ENCODE peak calls at places on chromosomes 13 and 19, in five cellular contexts. One of them, this sample, is unnamed.
A peak's percentile ranks its signal among the peaks of the same experiment; 100 is the strongest.

GRCh38 chr19:56978023-56978565 is 137.6 kb upstream of the PEG3 start:
- DNase-seq in breast epithelium: no peak
- DNase-seq in mucosa of descending colon: no peak
- DNase-seq in PC-3: no peak
- DNase-seq in ovary: peak; percentile 73
- DNase-seq in this sample: no peak

GRCh38 chr19:14237011-14237941 is 31.3 kb upstream of the ADGRL1 start:
- DNase-seq in breast epithelium: no peak
- DNase-seq in mucosa of descending colon: no peak
- DNase-seq in PC-3: no peak
- DNase-seq in ovary: no peak
- DNase-seq in this sample: no peak

GRCh38 chr13:100519626-100520025 is 69.0 kb downstream of the GGACT start:
- DNase-seq in breast epithelium: no peak
- DNase-seq in mucosa of descending colon: no peak
- DNase-seq in PC-3: no peak
- DNase-seq in ovary: no peak
- DNase-seq in this sample: no peak

GRCh38 chr13:96991072-96991471 is 3.2 kb downstream of the OXGR1 start:
- DNase-seq in breast epithelium: no peak
- DNase-seq in mucosa of descending colon: no peak
- DNase-seq in PC-3: no peak
- DNase-seq in ovary: no peak
- DNase-seq in this sample: no peak

GRCh38 chr19:2296141-2296540 is 11.8 kb downstream of the LINGO3 start:
- DNase-seq in breast epithelium: no peak
- DNase-seq in mucosa of descending colon: no peak
- DNase-seq in PC-3: no peak
- DNase-seq in ovary: no peak
- DNase-seq in this sample: no peak

GRCh38 chr13:40665754-40666057 is 735 bp downstream of the FOXO1 start:
- DNase-seq in breast epithelium: no peak
- DNase-seq in mucosa of descending colon: no peak
- DNase-seq in PC-3: peak; percentile 13
- DNase-seq in ovary: no peak
- DNase-seq in this sample: no peak

GRCh38 chr13:84528408-84529055 is 646.3 kb upstream of the SLITRK1 start:
- DNase-seq in breast epithelium: no peak
- DNase-seq in mucosa of descending colon: no peak
- DNase-seq in PC-3: no peak
- DNase-seq in ovary: no peak
- DNase-seq in this sample: no peak

GRCh38 chr13:81058916-81059290 is 718.0 kb upstream of the SPRY2 start:
- DNase-seq in breast epithelium: no peak
- DNase-seq in mucosa of descending colon: no peak
- DNase-seq in PC-3: peak; percentile 49
- DNase-seq in ovary: no peak
- DNase-seq in this sample: no peak

GRCh38 chr19:16527971-16528521 is 14.2 kb downstream of the CHERP start:
- DNase-seq in breast epithelium: no peak
- DNase-seq in mucosa of descending colon: no peak
- DNase-seq in PC-3: peak; percentile 25
- DNase-seq in ovary: no peak
- DNase-seq in this sample: no peak

GRCh38 chr13:45341799-45342584 is 1.0 kb upstream of the TPT1 start:
- DNase-seq in breast epithelium: no peak
- DNase-seq in mucosa of descending colon: peak; percentile 68
- DNase-seq in PC-3: peak; percentile 28
- DNase-seq in ovary: no peak
- DNase-seq in this sample: peak; percentile 76

GRCh38 chr13:32309812-32310706 is 5.1 kb downstream of the ZAR1L start:
- DNase-seq in breast epithelium: no peak
- DNase-seq in mucosa of descending colon: no peak
- DNase-seq in PC-3: peak; percentile 65
- DNase-seq in ovary: no peak
- DNase-seq in this sample: no peak

GRCh38 chr13:102726430-102726829 is 31.6 kb upstream of the METTL21C start:
- DNase-seq in breast epithelium: no peak
- DNase-seq in mucosa of descending colon: no peak
- DNase-seq in PC-3: peak; percentile 47
- DNase-seq in ovary: no peak
- DNase-seq in this sample: no peak

GRCh38 chr13:102825921-102826706 is 19.7 kb upstream of the ERCC5 start:
- DNase-seq in breast epithelium: no peak
- DNase-seq in mucosa of descending colon: no peak
- DNase-seq in PC-3: peak; percentile 79
- DNase-seq in ovary: no peak
- DNase-seq in this sample: no peak

GRCh38 chr13:73187106-73187505 is 128.3 kb downstream of the KLF5 start:
- DNase-seq in breast epithelium: no peak
- DNase-seq in mucosa of descending colon: no peak
- DNase-seq in PC-3: no peak
- DNase-seq in ovary: no peak
- DNase-seq in this sample: no peak

GRCh38 chr13:46339035-46339666 is 47.9 kb downstream of the RUBCNL start:
- DNase-seq in breast epithelium: no peak
- DNase-seq in mucosa of descending colon: no peak
- DNase-seq in PC-3: peak; percentile 89
- DNase-seq in ovary: no peak
- DNase-seq in this sample: no peak

GRCh38 chr19:4019578-4019977 is 12.0 kb downstream of the PIAS4 start:
- DNase-seq in breast epithelium: no peak
- DNase-seq in mucosa of descending colon: no peak
- DNase-seq in PC-3: no peak
- DNase-seq in ovary: peak; percentile 23
- DNase-seq in this sample: peak; percentile 80

GRCh38 chr13:46961719-46962118 is 64.9 kb upstream of the HTR2A start:
- DNase-seq in breast epithelium: no peak
- DNase-seq in mucosa of descending colon: no peak
- DNase-seq in PC-3: peak; percentile 79
- DNase-seq in ovary: no peak
- DNase-seq in this sample: no peak

GRCh38 chr19:37903096-37903495 is 3.3 kb downstream of the WDR87 start:
- DNase-seq in breast epithelium: no peak
- DNase-seq in mucosa of descending colon: no peak
- DNase-seq in PC-3: no peak
- DNase-seq in ovary: no peak
- DNase-seq in this sample: peak; percentile 30

GRCh38 chr19:37907735-37908066 is 693 bp downstream of the SIPA1L3 start:
- DNase-seq in breast epithelium: no peak
- DNase-seq in mucosa of descending colon: no peak
- DNase-seq in PC-3: no peak
- DNase-seq in ovary: no peak
- DNase-seq in this sample: no peak

GRCh38 chr19:37906868-37907734 is at the start of gene SIPA1L3:
- DNase-seq in breast epithelium: peak; percentile 96
- DNase-seq in mucosa of descending colon: peak; percentile 97
- DNase-seq in PC-3: peak; percentile 95
- DNase-seq in ovary: peak; percentile 88
- DNase-seq in this sample: peak; percentile 97

GRCh38 chr19:37909661-37910199 is 2.7 kb downstream of the SIPA1L3 start:
- DNase-seq in breast epithelium: no peak
- DNase-seq in mucosa of descending colon: no peak
- DNase-seq in PC-3: no peak
- DNase-seq in ovary: no peak
- DNase-seq in this sample: no peak

DNA sequence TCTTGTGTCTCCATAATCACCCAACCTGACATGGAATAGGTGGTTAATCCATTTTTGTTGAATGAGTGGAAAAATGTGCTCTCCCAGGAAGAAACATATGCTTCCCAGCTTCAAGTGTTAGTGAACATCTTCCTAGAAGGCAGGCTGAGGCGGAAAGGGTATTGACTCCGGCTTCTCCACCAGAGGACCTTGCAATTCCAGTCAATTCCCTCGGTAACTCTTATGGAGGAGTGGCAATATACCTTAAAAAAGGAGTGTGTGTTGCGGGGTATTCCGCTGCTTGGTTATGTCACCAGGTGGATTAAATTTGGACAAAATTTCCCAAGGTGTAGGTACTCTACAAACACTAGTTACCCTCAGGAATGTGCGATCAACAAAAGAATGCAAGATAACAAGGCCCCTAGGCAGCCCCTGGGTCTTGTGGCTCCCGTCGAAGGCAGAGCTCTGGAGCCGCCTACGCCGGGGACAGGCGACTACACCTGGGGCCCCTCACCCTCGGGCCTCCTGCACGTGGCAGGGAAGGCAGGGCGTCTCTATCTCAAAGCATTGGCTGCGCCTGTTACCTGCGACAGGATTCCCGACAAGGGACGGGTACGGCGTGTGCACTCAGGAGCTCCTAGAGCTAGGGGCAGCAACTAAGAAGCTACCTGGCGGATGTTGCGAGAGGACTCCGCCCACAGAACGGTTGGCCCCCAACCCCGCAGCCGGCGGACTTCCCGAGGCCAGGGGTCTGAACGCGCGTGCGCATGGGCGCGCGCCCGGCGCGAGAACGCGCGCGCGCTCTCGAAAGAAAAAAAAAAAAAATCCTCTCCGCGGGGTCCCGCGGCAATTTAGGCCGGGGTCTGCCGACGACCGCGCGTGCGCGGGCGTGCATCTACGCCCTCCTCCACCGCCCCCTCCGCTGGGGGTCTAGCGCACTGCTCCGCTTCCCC is at the start of gene WDR87:
- DNase-seq in breast epithelium: peak; percentile 54
- DNase-seq in mucosa of descending colon: peak; percentile 73
- DNase-seq in PC-3: peak; percentile 49
- DNase-seq in ovary: no peak
- DNase-seq in this sample: peak; percentile 79
- TF ChIP-seq CTCF in breast epithelium: no peak
- TF ChIP-seq CTCF in mucosa of descending colon: no peak
- TF ChIP-seq CTCF in PC-3: no peak
- TF ChIP-seq CTCF in ovary: no peak
- TF ChIP-seq CTCF in this sample: no peak

DNA sequence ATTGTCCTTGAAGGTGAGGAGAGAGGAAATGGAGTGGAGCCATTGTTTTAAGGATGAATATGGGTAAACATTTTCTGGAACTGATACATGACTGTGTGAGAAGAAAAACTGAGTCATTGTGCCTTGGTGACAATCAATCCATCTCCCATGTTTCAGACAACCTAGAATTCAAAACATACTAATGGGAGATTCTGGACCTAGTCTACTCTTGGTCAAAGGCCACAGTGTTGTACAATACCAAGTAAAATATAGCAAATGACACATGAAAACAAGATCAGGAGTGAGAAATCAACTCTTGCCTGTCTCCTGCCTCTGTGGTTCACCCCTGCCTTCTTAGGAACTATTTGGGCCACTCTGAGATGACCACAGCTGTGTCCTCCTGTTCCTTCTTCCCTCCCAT is 13.1 kb downstream of the CEBPA start:
- DNase-seq in breast epithelium: no peak
- DNase-seq in mucosa of descending colon: no peak
- DNase-seq in PC-3: no peak
- DNase-seq in ovary: no peak
- DNase-seq in this sample: no peak
- H3K4me1 ChIP-seq in breast epithelium: peaks cover 3% of the 10 kb centered on the region
- H3K4me1 ChIP-seq in mucosa of descending colon: peaks cover 54% of the 10 kb centered on the region
- H3K4me1 ChIP-seq in PC-3: peaks cover 43% of the 10 kb centered on the region
- H3K4me1 ChIP-seq in ovary: no peaks in the 10 kb centered on the region
- H3K4me1 ChIP-seq in this sample: peaks cover 21% of the 10 kb centered on the region

GRCh38 chr13:110109910-110110309 is 197.0 kb downstream of the COL4A1 start:
- DNase-seq in breast epithelium: no peak
- DNase-seq in mucosa of descending colon: peak; percentile 39
- DNase-seq in PC-3: no peak
- DNase-seq in ovary: peak; percentile 42
- DNase-seq in this sample: no peak

GRCh38 chr13:110108348-110109139 is 198.4 kb downstream of the COL4A1 start:
- DNase-seq in breast epithelium: peak; percentile 77
- DNase-seq in mucosa of descending colon: peak; percentile 67
- DNase-seq in PC-3: peak; percentile 80
- DNase-seq in ovary: peak; percentile 58
- DNase-seq in this sample: no peak

GRCh38 chr13:110107568-110108347 is 199.2 kb downstream of the COL4A1 start:
- DNase-seq in breast epithelium: no peak
- DNase-seq in mucosa of descending colon: no peak
- DNase-seq in PC-3: no peak
- DNase-seq in ovary: no peak
- DNase-seq in this sample: no peak

GRCh38 chr13:110110783-110111182 is 196.2 kb downstream of the COL4A1 start:
- DNase-seq in breast epithelium: no peak
- DNase-seq in mucosa of descending colon: no peak
- DNase-seq in PC-3: no peak
- DNase-seq in ovary: no peak
- DNase-seq in this sample: no peak

DNA sequence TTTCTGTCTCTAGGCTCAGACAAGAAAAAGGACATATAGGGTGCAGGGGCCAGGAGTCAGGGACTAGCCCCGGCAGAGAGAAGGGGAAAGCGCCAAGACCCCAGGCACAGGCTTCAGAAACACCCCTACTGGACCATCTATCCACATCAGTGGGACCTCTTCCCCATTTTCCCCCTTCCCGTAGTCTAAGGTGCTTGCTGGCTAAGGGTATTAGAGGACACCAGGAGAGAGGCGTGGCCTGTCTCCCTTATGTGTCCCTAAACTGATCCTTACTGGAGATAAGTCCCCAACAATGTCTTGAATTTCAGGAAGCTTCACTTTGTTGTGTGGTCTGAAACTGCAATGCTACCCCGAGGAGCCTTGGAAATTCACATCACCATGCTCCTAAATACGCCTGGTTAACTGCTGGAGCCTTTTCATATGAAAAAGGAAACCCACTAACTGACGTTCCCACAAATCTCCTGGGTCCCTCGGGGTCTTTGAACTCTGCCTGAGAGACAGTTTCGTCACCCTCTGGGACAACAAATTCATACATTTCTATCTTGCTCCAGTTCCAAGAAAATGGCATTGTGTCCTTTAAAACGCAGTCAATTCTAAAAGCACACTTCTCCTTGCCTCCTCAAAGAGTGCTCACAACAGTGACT is 197.7 kb downstream of the COL4A1 start:
- DNase-seq in breast epithelium: no peak
- DNase-seq in mucosa of descending colon: no peak
- DNase-seq in PC-3: no peak
- DNase-seq in ovary: no peak
- DNase-seq in this sample: no peak
- H3K4me3 ChIP-seq in breast epithelium: no peak overlapping the region
- H3K4me3 ChIP-seq in mucosa of descending colon: no peak overlapping the region
- H3K4me3 ChIP-seq in PC-3: no peak overlapping the region
- H3K4me3 ChIP-seq in ovary: no peak overlapping the region
- H3K4me3 ChIP-seq in this sample: no peak overlapping the region

DNA sequence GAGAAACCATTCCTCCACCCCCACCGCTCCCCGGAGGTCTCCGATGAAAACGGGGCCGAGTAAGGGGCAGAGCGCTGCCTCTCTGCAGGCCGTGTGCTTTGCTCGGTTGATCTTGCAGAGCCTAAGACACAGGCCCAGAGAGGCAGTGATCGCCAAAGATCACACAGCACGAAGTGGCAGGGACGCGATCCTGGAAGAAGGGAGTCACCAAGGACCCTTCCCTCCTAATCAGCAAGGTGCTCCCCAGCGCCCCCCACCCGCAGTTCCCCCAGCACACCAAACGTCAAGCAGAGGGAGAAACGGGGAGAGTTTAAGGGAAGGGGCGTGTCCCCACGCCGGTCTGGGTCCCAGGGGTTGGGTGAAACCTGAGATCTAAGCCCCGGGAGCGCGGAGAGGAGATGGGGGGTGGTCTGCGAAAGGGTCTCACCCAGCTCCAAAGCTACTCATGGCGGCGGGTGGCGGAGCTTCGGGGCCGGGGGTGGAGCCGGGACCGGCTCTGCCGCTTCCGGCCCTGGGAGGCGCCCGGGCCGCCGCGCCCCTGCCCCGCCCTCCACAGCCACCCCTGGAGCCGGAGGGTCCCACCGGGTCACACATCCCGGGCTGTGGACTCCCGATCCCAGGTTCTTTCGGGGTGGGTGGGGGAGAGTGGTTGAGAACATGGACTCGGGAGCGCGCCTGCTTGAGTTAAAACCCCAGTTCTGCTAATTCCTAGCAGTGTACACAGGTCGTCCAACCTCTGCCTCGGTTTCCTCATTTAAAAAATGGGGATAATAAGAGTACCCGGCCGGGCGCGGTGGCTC is at the start of gene EML2:
- DNase-seq in breast epithelium: peak; percentile 57
- DNase-seq in mucosa of descending colon: peak; percentile 86
- DNase-seq in PC-3: peak; percentile 36
- DNase-seq in ovary: no peak
- DNase-seq in this sample: peak; percentile 83
- TF ChIP-seq CTCF in breast epithelium: no peak
- TF ChIP-seq CTCF in mucosa of descending colon: no peak
- TF ChIP-seq CTCF in PC-3: peak; percentile 51
- TF ChIP-seq CTCF in ovary: no peak
- TF ChIP-seq CTCF in this sample: no peak